ENCODE peak calls at places on chromosomes 3 and 15, in four cellular contexts. Q is K562, C is uterus, U is AG10803. L is an unnamed sample.

GRCh38 chr3:136787226-136787793 is 31.6 kb upstream of the SLC35G2 start:
- DNase-seq in U (peak; percentile 37), Q (peak; percentile 11), C (no peak), L (no peak)

GRCh38 chr3:816605-817004 is 276.2 kb upstream of the CNTN6 start:
- DNase-seq in C (no peak), U (no peak), Q (no peak), L (no peak)

GRCh38 chr3:54274607-54275006 is 152.3 kb downstream of the CACNA2D3 start:
- DNase-seq in U (no peak), Q (no peak), C (no peak), L (no peak)

GRCh38 chr3:33437556-33438283 is 2.5 kb downstream of the UBP1 start:
- DNase-seq in U (peak; percentile 34), C (no peak), Q (peak; percentile 33), L (no peak)

GRCh38 chr15:52496776-52497470 is 31.8 kb downstream of the MYO5A start:
- DNase-seq in C (no peak), Q (no peak), U (peak; percentile 51), L (no peak)

GRCh38 chr3:138458774-138459499 is 24.5 kb downstream of the ESYT3 start:
- DNase-seq in C (no peak), Q (no peak), U (no peak), L (no peak)

GRCh38 chr15:58503139-58504027 is 71.6 kb downstream of the LIPC start:
- DNase-seq in U (no peak), Q (no peak), C (no peak), L (no peak)

GRCh38 chr3:84978833-84979232 is 20.0 kb downstream of the CADM2 start:
- DNase-seq in Q (no peak), U (no peak), C (no peak), L (no peak)

GRCh38 chr3:110799236-110799635 is 272.4 kb upstream of the NECTIN3 start:
- DNase-seq in U (peak; percentile 56), C (no peak), Q (no peak), L (no peak)

GRCh38 chr3:11465744-11466611 is 177.7 kb downstream of the VGLL4 start:
- DNase-seq in U (peak; percentile 95), Q (no peak), C (peak; percentile 62), L (peak; percentile 35)

GRCh38 chr3:16302082-16302631 is 37.1 kb downstream of the OXNAD1 start:
- DNase-seq in Q (no peak), U (no peak), C (no peak), L (no peak)

GRCh38 chr3:191074511-191074910 is 124.5 kb upstream of the OSTN start:
- DNase-seq in C (no peak), Q (no peak), U (no peak), L (no peak)

GRCh38 chr15:72964542-72964941 is 87.7 kb upstream of the NEO1 start:
- DNase-seq in U (no peak), Q (no peak), C (no peak), L (no peak)

GRCh38 chr3:191331443-191331842 is 1.1 kb upstream of the UTS2B start:
- DNase-seq in U (peak; percentile 38), Q (peak; percentile 1), C (no peak), L (no peak)

GRCh38 chr3:146969356-146969755 is 364.2 kb upstream of the PLSCR5 start:
- DNase-seq in C (no peak), Q (no peak), U (peak; percentile 83), L (no peak)

GRCh38 chr3:171375704-171376103 is 84.5 kb downstream of the TNIK start:
- DNase-seq in Q (peak; percentile 16), U (no peak), C (no peak), L (no peak)

GRCh38 chr3:126031981-126032471 is 51.9 kb downstream of the SLC41A3 start:
- DNase-seq in U (no peak), Q (no peak), C (no peak), L (no peak)

GRCh38 chr3:184539801-184540440 is 21.7 kb upstream of the EPHB3 start:
- DNase-seq in C (no peak), U (no peak), Q (no peak), L (no peak)

DNA sequence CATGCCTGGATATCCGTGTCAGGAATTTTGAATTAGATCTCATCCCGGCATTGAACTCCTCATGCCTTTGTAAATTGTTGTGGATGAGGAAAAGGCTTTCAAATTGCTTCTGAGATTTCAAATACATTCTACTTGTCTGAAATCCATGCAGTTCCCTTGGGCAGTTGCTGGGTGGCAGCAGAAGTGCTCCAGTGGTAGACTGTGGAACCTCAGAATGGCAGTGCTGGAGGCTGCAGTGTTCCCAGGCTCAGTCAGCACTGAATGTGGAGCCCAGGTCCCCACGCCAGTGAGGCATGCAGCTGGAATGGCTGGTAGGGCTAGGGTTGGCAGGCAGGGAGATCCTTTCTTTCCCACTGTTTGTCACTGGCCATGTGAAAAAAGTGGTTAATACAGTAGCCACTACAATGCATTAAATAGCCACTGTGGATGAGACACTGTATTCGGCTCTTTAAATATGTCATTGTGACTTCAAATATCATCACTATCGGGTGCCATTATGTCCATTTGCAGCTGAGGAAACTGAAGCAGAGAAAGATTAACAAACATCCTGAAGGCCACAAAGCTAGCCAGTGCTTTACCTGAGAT is 98.6 kb downstream of the TPRG1 start:
- DNase-seq in Q (no peak), C (no peak), U (peak; percentile 89), L (peak; percentile 41)
- TF ChIP-seq CTCF in Q (no peak), C (peak; percentile 45), U (peak; percentile 89), L (peak; percentile 83)

DNA sequence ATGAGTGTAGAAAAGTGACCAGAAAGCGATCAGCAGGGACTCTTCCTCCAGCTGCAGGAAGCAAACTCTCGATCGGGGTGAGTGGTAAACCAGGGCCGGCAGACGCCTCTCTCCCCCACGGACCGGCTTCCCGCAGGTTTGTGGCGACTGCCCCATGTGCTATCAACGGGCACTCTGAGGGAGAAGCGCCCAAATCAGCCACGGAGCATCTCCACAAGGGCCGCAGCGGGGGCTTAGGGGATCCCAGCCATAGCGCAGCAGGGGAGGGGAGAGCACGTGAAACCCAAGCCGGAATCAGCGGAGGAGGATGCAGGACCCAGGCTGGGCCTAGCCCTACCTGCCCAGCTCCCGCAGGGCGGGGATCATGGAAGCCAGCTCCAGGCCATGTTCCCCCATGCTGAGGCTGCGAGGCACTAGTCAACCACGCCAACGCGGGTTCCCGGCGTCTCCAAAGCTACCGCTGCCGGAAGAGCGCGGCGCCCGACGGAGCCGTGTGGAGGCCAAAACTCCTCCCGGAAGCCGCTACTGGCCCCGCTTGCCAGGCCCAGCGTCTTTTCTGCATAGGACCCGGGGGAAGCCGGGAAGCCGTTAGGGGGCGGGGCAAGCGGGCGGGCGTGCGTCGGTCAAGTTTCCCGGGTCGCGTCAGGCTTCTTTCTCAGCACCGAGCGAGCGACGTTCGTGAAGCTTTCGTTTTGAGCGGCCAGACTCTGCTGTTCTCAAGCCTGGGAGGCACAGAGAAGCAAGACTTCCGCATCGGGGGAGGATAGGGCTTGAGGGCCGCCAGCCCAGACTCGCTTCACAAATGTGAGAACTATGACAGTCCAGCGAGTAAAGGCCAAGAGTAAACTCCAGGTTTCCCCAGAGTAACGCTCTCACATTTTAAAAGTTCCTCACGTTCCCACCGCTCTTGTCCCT is at the start of gene ATR:
- DNase-seq in C (peak; percentile 96), Q (peak; percentile 94), U (peak; percentile 95), L (peak; percentile 84)
- TF ChIP-seq CTCF in C (peak; percentile 1), Q (no peak), U (no peak), L (no peak)

GRCh38 chr15:53869044-53869805 is 109.0 kb upstream of the UNC13C start:
- DNase-seq in Q (no peak), U (no peak), C (no peak), L (no peak)
- TF ChIP-seq CTCF in Q (no peak), U (no peak), C (no peak), L (no peak)

GRCh38 chr3:72666444-72666755 is 181.8 kb downstream of the SHQ1 start:
- DNase-seq in C (no peak), Q (no peak), U (no peak), L (no peak)

GRCh38 chr3:72665701-72666443 is 182.4 kb downstream of the SHQ1 start:
- DNase-seq in Q (peak; percentile 45), U (no peak), C (no peak), L (no peak)

GRCh38 chr3:72664576-72664975 is 183.7 kb downstream of the SHQ1 start:
- DNase-seq in U (peak; percentile 73), Q (no peak), C (no peak), L (no peak)

GRCh38 chr3:72664171-72664570 is 184.1 kb downstream of the SHQ1 start:
- DNase-seq in Q (no peak), U (no peak), C (no peak), L (no peak)

GRCh38 chr3:72665103-72665502 is 183.1 kb downstream of the SHQ1 start:
- DNase-seq in C (no peak), U (no peak), Q (no peak), L (no peak)
- TF ChIP-seq CTCF in C (no peak), U (no peak), Q (no peak), L (no peak)

DNA sequence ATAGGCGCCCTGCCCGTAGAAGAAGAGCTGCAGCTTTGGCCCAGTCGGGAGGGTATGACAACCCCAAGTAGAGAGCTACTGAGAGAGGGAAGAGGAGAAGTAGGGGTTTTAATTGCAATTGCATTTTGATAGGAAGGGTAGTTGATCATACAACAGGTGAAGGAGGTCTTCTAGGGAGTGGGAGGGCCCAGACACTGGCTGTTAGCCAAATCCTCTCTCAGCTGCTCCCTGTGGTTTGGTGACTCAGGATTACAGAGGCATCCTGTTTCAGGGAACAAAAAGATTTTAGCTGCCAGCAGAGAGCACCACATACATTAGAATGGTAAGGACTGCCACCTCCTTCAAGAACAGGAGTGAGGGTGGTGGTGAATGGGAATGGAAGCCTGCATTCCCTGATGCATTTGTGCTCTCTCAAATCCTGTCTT is 408.9 kb upstream of the THBS1 start:
- DNase-seq in Q (peak; percentile 76), C (peak; percentile 59), U (peak; percentile 98), L (peak; percentile 93)
- TF ChIP-seq CTCF in Q (peak; percentile 48), C (peak; percentile 68), U (peak; percentile 61), L (peak; percentile 35)

DNA sequence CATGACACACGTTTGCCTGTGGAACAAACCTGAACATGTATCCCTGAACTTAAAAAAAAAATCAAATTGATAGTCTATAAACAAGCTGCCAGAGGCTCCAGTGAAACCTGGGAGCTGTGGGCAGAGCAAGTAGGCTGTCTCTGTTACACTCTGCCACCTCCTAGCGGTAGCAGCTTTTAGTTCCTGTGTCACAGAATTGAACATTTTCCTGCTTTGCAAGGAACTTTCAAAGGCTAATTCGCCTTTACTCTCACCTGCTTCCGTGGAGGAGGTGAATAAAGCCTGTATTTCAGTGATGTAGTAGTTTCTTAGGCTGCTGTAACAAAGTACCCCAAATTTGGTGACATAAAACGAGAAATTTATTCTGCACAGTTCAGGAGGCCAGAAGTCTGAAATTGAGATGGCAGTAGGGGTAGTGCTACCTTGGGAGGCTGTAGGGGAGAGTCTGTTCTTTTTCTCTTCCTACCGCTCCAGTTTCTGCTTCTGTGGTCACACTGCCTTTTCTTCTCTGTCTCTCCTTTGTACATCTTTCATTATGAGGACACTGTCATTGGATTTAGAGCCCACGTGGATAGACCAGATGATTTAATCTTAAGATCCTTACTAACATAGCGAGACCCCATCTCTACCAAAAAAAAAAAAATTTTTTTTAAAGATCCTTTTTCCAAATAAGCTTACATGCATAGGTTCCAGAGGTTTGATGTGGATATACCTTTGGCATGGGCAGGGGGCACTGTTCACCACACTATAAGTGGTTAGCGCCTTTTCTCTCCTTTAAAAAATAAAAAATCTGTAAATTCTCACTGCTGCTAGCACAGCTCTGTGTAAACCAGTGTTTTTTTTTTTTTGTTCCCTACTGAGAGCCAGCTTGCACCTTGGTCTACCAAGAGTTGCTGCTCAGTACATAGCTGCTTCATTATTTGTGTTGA is 25.3 kb downstream of the FBXO22 start:
- DNase-seq in U (no peak), Q (peak; percentile 37), C (no peak), L (no peak)
- TF ChIP-seq CTCF in U (peak; percentile 33), Q (peak; percentile 70), C (no peak), L (no peak)